ENCODE peak calls at places on chromosomes 4 and X, in nine cellular contexts. One of them, this sample, is unnamed.

GRCh38 chrX:12360389-12360788 is 222.1 kb downstream of the FRMPD4 start:
- DNase-seq in IMR-90: peak
- DNase-seq in glutamatergic neuron: no peak
- DNase-seq in MM.1S: no peak
- DNase-seq in endothelial cell: no peak
- DNase-seq in endodermal cell: no peak
- DNase-seq in WTC11: no peak
- DNase-seq in fibroblast of the aortic adventitia: peak
- DNase-seq in pancreas: no peak
- DNase-seq in this sample: peak

GRCh38 chrX:108018659-108019381 is 26.0 kb upstream of the VSIG1 start:
- DNase-seq in glutamatergic neuron: no peak
- DNase-seq in endodermal cell: no peak
- DNase-seq in IMR-90: no peak
- DNase-seq in endothelial cell: no peak
- DNase-seq in fibroblast of the aortic adventitia: no peak
- DNase-seq in WTC11: no peak
- DNase-seq in pancreas: no peak
- DNase-seq in MM.1S: peak
- DNase-seq in this sample: no peak

GRCh38 chrX:15127010-15127409 is 142.9 kb downstream of the ASB9 start:
- DNase-seq in MM.1S: no peak
- DNase-seq in endodermal cell: no peak
- DNase-seq in endothelial cell: no peak
- DNase-seq in pancreas: no peak
- DNase-seq in fibroblast of the aortic adventitia: no peak
- DNase-seq in IMR-90: no peak
- DNase-seq in glutamatergic neuron: no peak
- DNase-seq in WTC11: no peak
- DNase-seq in this sample: peak

GRCh38 chr4:1172971-1173757 is 781 bp upstream of the SPON2 start:
- DNase-seq in fibroblast of the aortic adventitia: peak
- DNase-seq in pancreas: no peak
- DNase-seq in WTC11: no peak
- DNase-seq in IMR-90: peak
- DNase-seq in MM.1S: no peak
- DNase-seq in glutamatergic neuron: peak
- DNase-seq in endothelial cell: no peak
- DNase-seq in endodermal cell: peak
- DNase-seq in this sample: no peak

GRCh38 chr4:7323461-7323871 is 111.3 kb downstream of the PSAPL1 start:
- DNase-seq in endothelial cell: no peak
- DNase-seq in MM.1S: no peak
- DNase-seq in WTC11: no peak
- DNase-seq in IMR-90: no peak
- DNase-seq in endodermal cell: no peak
- DNase-seq in pancreas: peak
- DNase-seq in glutamatergic neuron: no peak
- DNase-seq in fibroblast of the aortic adventitia: no peak
- DNase-seq in this sample: no peak

GRCh38 chr4:169655401-169655800 is 35.0 kb downstream of the CLCN3 start:
- DNase-seq in WTC11: no peak
- DNase-seq in MM.1S: no peak
- DNase-seq in endodermal cell: no peak
- DNase-seq in glutamatergic neuron: no peak
- DNase-seq in IMR-90: no peak
- DNase-seq in fibroblast of the aortic adventitia: no peak
- DNase-seq in pancreas: no peak
- DNase-seq in endothelial cell: no peak
- DNase-seq in this sample: no peak

GRCh38 chr4:119550857-119551532 is 77.6 kb downstream of the PDE5A start:
- DNase-seq in endothelial cell: no peak
- DNase-seq in WTC11: peak
- DNase-seq in IMR-90: peak
- DNase-seq in endodermal cell: peak
- DNase-seq in fibroblast of the aortic adventitia: peak
- DNase-seq in pancreas: no peak
- DNase-seq in glutamatergic neuron: peak
- DNase-seq in MM.1S: no peak
- DNase-seq in this sample: no peak

GRCh38 chrX:119669424-119670037 is 23.4 kb downstream of the SEPTIN6 start:
- DNase-seq in MM.1S: no peak
- DNase-seq in fibroblast of the aortic adventitia: no peak
- DNase-seq in WTC11: no peak
- DNase-seq in pancreas: no peak
- DNase-seq in endothelial cell: no peak
- DNase-seq in endodermal cell: no peak
- DNase-seq in glutamatergic neuron: no peak
- DNase-seq in IMR-90: peak
- DNase-seq in this sample: no peak

GRCh38 chrX:96843566-96843965 is 40.1 kb upstream of the RPA4 start:
- DNase-seq in WTC11: peak
- DNase-seq in IMR-90: no peak
- DNase-seq in fibroblast of the aortic adventitia: peak
- DNase-seq in glutamatergic neuron: no peak
- DNase-seq in MM.1S: no peak
- DNase-seq in endodermal cell: peak
- DNase-seq in pancreas: no peak
- DNase-seq in endothelial cell: peak
- DNase-seq in this sample: no peak

GRCh38 chrX:65932173-65933084 is 107.5 kb downstream of the VSIG4 start:
- DNase-seq in MM.1S: no peak
- DNase-seq in fibroblast of the aortic adventitia: no peak
- DNase-seq in glutamatergic neuron: no peak
- DNase-seq in endodermal cell: peak
- DNase-seq in pancreas: no peak
- DNase-seq in IMR-90: no peak
- DNase-seq in WTC11: peak
- DNase-seq in endothelial cell: no peak
- DNase-seq in this sample: peak
- TF ChIP-seq CTCF in MM.1S: peak
- TF ChIP-seq CTCF in fibroblast of the aortic adventitia: no peak
- TF ChIP-seq CTCF in glutamatergic neuron: no peak
- TF ChIP-seq CTCF in endodermal cell: peak
- TF ChIP-seq CTCF in pancreas: no peak
- TF ChIP-seq CTCF in IMR-90: no peak
- TF ChIP-seq CTCF in WTC11: no peak
- TF ChIP-seq CTCF in endothelial cell: no peak
- TF ChIP-seq CTCF in this sample: no peak

DNA sequence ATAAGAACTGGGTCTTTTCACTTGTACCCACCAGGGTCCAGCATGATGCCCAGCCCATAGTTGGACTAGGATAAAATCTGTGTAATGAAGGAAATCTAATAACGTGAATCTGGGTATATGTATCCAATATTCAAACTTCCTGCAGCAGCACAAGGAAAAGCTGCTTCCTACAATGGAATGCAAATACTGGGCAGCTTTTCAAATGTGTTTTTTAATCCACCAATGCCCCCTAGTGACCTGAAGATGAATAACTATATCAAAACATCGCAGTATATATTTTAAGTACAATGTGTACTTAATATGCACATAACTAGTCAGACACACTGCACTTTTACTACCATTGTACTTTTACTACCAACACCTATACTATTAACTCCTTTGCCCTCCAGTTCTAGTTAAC is 5.3 kb downstream of the APOO start:
- DNase-seq in endodermal cell: no peak
- DNase-seq in WTC11: no peak
- DNase-seq in glutamatergic neuron: no peak
- DNase-seq in IMR-90: peak
- DNase-seq in endothelial cell: no peak
- DNase-seq in fibroblast of the aortic adventitia: peak
- DNase-seq in MM.1S: peak
- DNase-seq in pancreas: no peak
- DNase-seq in this sample: peak
- TF ChIP-seq CTCF in endodermal cell: peak
- TF ChIP-seq CTCF in WTC11: no peak
- TF ChIP-seq CTCF in glutamatergic neuron: peak
- TF ChIP-seq CTCF in IMR-90: peak
- TF ChIP-seq CTCF in endothelial cell: peak
- TF ChIP-seq CTCF in fibroblast of the aortic adventitia: peak
- TF ChIP-seq CTCF in MM.1S: peak
- TF ChIP-seq CTCF in pancreas: peak
- TF ChIP-seq CTCF in this sample: peak

GRCh38 chrX:105347373-105347772 is 126.9 kb upstream of the TEX13A start:
- DNase-seq in fibroblast of the aortic adventitia: no peak
- DNase-seq in pancreas: no peak
- DNase-seq in IMR-90: no peak
- DNase-seq in endodermal cell: no peak
- DNase-seq in glutamatergic neuron: no peak
- DNase-seq in MM.1S: no peak
- DNase-seq in endothelial cell: no peak
- DNase-seq in WTC11: no peak
- DNase-seq in this sample: no peak
- TF ChIP-seq CTCF in fibroblast of the aortic adventitia: no peak
- TF ChIP-seq CTCF in pancreas: no peak
- TF ChIP-seq CTCF in IMR-90: no peak
- TF ChIP-seq CTCF in endodermal cell: no peak
- TF ChIP-seq CTCF in glutamatergic neuron: no peak
- TF ChIP-seq CTCF in MM.1S: no peak
- TF ChIP-seq CTCF in endothelial cell: no peak
- TF ChIP-seq CTCF in WTC11: no peak
- TF ChIP-seq CTCF in this sample: no peak

GRCh38 chrX:40096395-40097091 is 1.2 kb downstream of the BCOR start:
- DNase-seq in MM.1S: peak
- DNase-seq in endothelial cell: peak
- DNase-seq in pancreas: peak
- DNase-seq in endodermal cell: peak
- DNase-seq in fibroblast of the aortic adventitia: peak
- DNase-seq in glutamatergic neuron: peak
- DNase-seq in WTC11: no peak
- DNase-seq in IMR-90: peak
- DNase-seq in this sample: peak

GRCh38 chrX:40099046-40099968 is 1.5 kb upstream of the BCOR start:
- DNase-seq in MM.1S: peak
- DNase-seq in fibroblast of the aortic adventitia: no peak
- DNase-seq in endodermal cell: peak
- DNase-seq in glutamatergic neuron: peak
- DNase-seq in IMR-90: no peak
- DNase-seq in pancreas: peak
- DNase-seq in endothelial cell: no peak
- DNase-seq in WTC11: peak
- DNase-seq in this sample: no peak

GRCh38 chrX:40098264-40099045 is 697 bp upstream of the BCOR start:
- DNase-seq in MM.1S: peak
- DNase-seq in glutamatergic neuron: peak
- DNase-seq in endodermal cell: peak
- DNase-seq in WTC11: peak
- DNase-seq in IMR-90: no peak
- DNase-seq in pancreas: no peak
- DNase-seq in endothelial cell: peak
- DNase-seq in fibroblast of the aortic adventitia: peak
- DNase-seq in this sample: peak

GRCh38 chrX:40097101-40097491 is 662 bp downstream of the BCOR start:
- DNase-seq in IMR-90: no peak
- DNase-seq in fibroblast of the aortic adventitia: no peak
- DNase-seq in endodermal cell: no peak
- DNase-seq in glutamatergic neuron: no peak
- DNase-seq in endothelial cell: peak
- DNase-seq in WTC11: no peak
- DNase-seq in MM.1S: no peak
- DNase-seq in pancreas: peak
- DNase-seq in this sample: no peak

DNA sequence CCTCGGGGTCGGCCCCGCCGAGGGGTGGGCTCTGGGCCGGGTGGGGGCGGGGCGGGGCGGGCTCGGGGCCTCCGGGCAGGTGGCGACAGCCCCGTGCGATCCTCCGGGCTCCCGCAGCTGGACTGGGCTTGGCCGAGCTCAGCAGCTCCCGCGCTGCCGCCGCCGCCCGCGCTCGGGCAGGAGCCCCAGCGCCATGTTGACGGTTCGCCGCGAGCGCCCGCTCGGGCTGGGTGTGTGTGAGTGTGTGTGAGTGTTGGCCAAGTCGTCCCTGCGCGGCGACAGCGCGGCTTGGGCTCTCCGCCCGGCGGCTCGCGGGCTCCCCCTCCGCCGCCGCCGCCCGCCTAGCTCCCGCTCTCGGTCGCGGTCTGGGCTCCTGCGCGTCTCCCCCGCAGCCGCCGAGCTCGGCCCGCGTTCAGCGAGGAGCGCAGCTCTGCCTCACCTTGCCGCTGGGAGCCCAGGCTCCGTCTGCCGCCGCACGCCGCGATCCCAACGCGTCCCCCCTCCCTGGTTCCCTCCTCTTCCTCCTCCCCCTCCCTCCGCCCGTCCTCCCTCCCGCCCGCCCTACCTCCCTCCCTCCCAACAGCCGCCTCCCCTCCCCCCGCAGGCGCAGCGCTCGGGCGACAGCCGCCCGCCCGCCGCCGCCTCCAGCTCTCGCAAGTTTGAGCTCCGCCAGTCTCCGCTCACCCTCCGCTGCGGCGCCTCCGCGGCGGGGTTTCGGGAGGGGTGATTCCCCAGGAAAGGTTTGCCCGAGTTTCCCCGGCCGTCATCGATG is at the start of gene BCOR:
- DNase-seq in endodermal cell: peak
- DNase-seq in WTC11: peak
- DNase-seq in glutamatergic neuron: peak
- DNase-seq in fibroblast of the aortic adventitia: peak
- DNase-seq in endothelial cell: peak
- DNase-seq in MM.1S: peak
- DNase-seq in pancreas: peak
- DNase-seq in IMR-90: peak
- DNase-seq in this sample: peak
- TF ChIP-seq CTCF in endodermal cell: no peak
- TF ChIP-seq CTCF in WTC11: no peak
- TF ChIP-seq CTCF in glutamatergic neuron: no peak
- TF ChIP-seq CTCF in fibroblast of the aortic adventitia: no peak
- TF ChIP-seq CTCF in endothelial cell: no peak
- TF ChIP-seq CTCF in MM.1S: no peak
- TF ChIP-seq CTCF in pancreas: no peak
- TF ChIP-seq CTCF in IMR-90: no peak
- TF ChIP-seq CTCF in this sample: no peak

GRCh38 chrX:100368167-100368566 is 41.9 kb downstream of the PCDH19 start:
- DNase-seq in fibroblast of the aortic adventitia: no peak
- DNase-seq in pancreas: no peak
- DNase-seq in MM.1S: peak
- DNase-seq in WTC11: peak
- DNase-seq in endodermal cell: peak
- DNase-seq in IMR-90: peak
- DNase-seq in endothelial cell: peak
- DNase-seq in glutamatergic neuron: no peak
- DNase-seq in this sample: peak
- TF ChIP-seq CTCF in fibroblast of the aortic adventitia: peak
- TF ChIP-seq CTCF in pancreas: peak
- TF ChIP-seq CTCF in MM.1S: peak
- TF ChIP-seq CTCF in WTC11: peak
- TF ChIP-seq CTCF in endodermal cell: peak
- TF ChIP-seq CTCF in IMR-90: peak
- TF ChIP-seq CTCF in endothelial cell: peak
- TF ChIP-seq CTCF in glutamatergic neuron: no peak
- TF ChIP-seq CTCF in this sample: peak

GRCh38 chr4:103272174-103272573 is 74.0 kb upstream of the CENPE start:
- DNase-seq in pancreas: no peak
- DNase-seq in WTC11: no peak
- DNase-seq in fibroblast of the aortic adventitia: no peak
- DNase-seq in MM.1S: no peak
- DNase-seq in endothelial cell: no peak
- DNase-seq in glutamatergic neuron: no peak
- DNase-seq in endodermal cell: no peak
- DNase-seq in IMR-90: no peak
- DNase-seq in this sample: no peak
- TF ChIP-seq CTCF in pancreas: no peak
- TF ChIP-seq CTCF in WTC11: no peak
- TF ChIP-seq CTCF in fibroblast of the aortic adventitia: no peak
- TF ChIP-seq CTCF in MM.1S: no peak
- TF ChIP-seq CTCF in endothelial cell: no peak
- TF ChIP-seq CTCF in glutamatergic neuron: no peak
- TF ChIP-seq CTCF in endodermal cell: no peak
- TF ChIP-seq CTCF in IMR-90: no peak
- TF ChIP-seq CTCF in this sample: no peak

GRCh38 chr4:86344127-86344526 is 15.7 kb downstream of the MAPK10 start:
- DNase-seq in pancreas: no peak
- DNase-seq in WTC11: no peak
- DNase-seq in glutamatergic neuron: no peak
- DNase-seq in endodermal cell: no peak
- DNase-seq in fibroblast of the aortic adventitia: no peak
- DNase-seq in IMR-90: no peak
- DNase-seq in MM.1S: no peak
- DNase-seq in endothelial cell: no peak
- DNase-seq in this sample: no peak
- TF ChIP-seq CTCF in pancreas: no peak
- TF ChIP-seq CTCF in WTC11: no peak
- TF ChIP-seq CTCF in glutamatergic neuron: no peak
- TF ChIP-seq CTCF in endodermal cell: no peak
- TF ChIP-seq CTCF in fibroblast of the aortic adventitia: no peak
- TF ChIP-seq CTCF in IMR-90: no peak
- TF ChIP-seq CTCF in MM.1S: no peak
- TF ChIP-seq CTCF in endothelial cell: no peak
- TF ChIP-seq CTCF in this sample: no peak